ENCODE peak calls at places on chromosomes 12 and 14, in five cellular contexts. I, E, K, C and U are unnamed samples.

GRCh38 chr14:80634106-80634758 is 307.3 kb downstream of the CEP128 start:
- DNase-seq in C (no peak), E (no peak), K (no peak), I (no peak), U (no peak)

GRCh38 chr12:13347241-13348043 is 150.9 kb downstream of the EMP1 start:
- DNase-seq in I (no peak), K (peak; percentile 23), C (peak; percentile 69), E (peak; percentile 42), U (no peak)

GRCh38 chr12:132152411-132152821 is 8.2 kb downstream of the NOC4L start:
- DNase-seq in I (no peak), C (no peak), K (no peak), E (peak; percentile 8), U (peak; percentile 40)

GRCh38 chr12:71011261-71011660 is 90.7 kb upstream of the PTPRR start:
- DNase-seq in I (no peak), E (no peak), K (no peak), C (no peak), U (no peak)

GRCh38 chr12:130127909-130128763 is 34.1 kb upstream of the FZD10 start:
- DNase-seq in I (no peak), E (peak; percentile 59), C (no peak), K (no peak), U (no peak)

GRCh38 chr12:56158926-56159461 is 835 bp downstream of the MYL6 start:
- DNase-seq in C (peak; percentile 29), I (no peak), K (no peak), E (peak; percentile 78), U (no peak)

GRCh38 chr12:42912367-42912766 is 322.8 kb upstream of the PRICKLE1 start:
- DNase-seq in E (no peak), I (no peak), C (no peak), K (no peak), U (no peak)

GRCh38 chr12:114799574-114800487 is 115.9 kb upstream of the TBX3 start:
- DNase-seq in E (peak; percentile 75), K (no peak), C (no peak), I (no peak), U (no peak)

GRCh38 chr14:35470775-35471174 is 63.2 kb upstream of the INSM2 start:
- DNase-seq in E (no peak), I (no peak), C (no peak), K (no peak), U (no peak)

GRCh38 chr12:1828863-1829262 is 8.5 kb downstream of the LRTM2 start:
- DNase-seq in I (no peak), K (no peak), E (no peak), C (no peak), U (no peak)

GRCh38 chr14:91980157-91980556 is 32.7 kb upstream of the FBLN5 start:
- DNase-seq in C (no peak), I (no peak), K (no peak), E (no peak), U (no peak)

GRCh38 chr14:103239751-103240150 is 94.3 kb upstream of the EIF5 start:
- DNase-seq in C (no peak), K (no peak), E (no peak), I (no peak), U (no peak)

GRCh38 chr14:92740440-92740839 is 8.0 kb downstream of the LGMN start:
- DNase-seq in K (no peak), I (no peak), C (no peak), E (no peak), U (no peak)

GRCh38 chr12:128920468-128920867 is 67.2 kb downstream of the GLT1D1 start:
- DNase-seq in K (no peak), E (no peak), C (no peak), I (no peak), U (peak; percentile 74)

GRCh38 chr12:6343518-6343917 is 1.6 kb upstream of the TNFRSF1A start:
- DNase-seq in E (no peak), I (no peak), C (no peak), K (no peak), U (no peak)

GRCh38 chr12:122052285-122052684 is 26.3 kb upstream of the MLXIP start:
- DNase-seq in K (no peak), C (no peak), E (no peak), I (no peak), U (no peak)